ENCODE peak calls at places on chromosomes 7 and 10, in ten cellular contexts. U is PC-3, P is mucosa of descending colon, K is left ventricle myocardium inferior, T is cardiac fibroblast, E is SJSA1, L is psoas muscle, Y is tibial nerve, N is GM06990, R is thoracic aorta. D is an unnamed sample.

GRCh38 chr10:121579656-121580055 is 18.6 kb downstream of the FGFR2 start:
- DNase-seq in U (peak; percentile 60), P (no peak), K (no peak), T (no peak), E (no peak), L (no peak), Y (no peak), N (no peak), R (no peak), D (no peak)

GRCh38 chr7:2544541-2545188 is 10.7 kb downstream of the BRAT1 start:
- DNase-seq in U (no peak), P (no peak), K (no peak), T (no peak), E (no peak), L (no peak), Y (no peak), N (no peak), R (no peak), D (no peak)

GRCh38 chr7:157271991-157272324 is 64.8 kb upstream of the DNAJB6 start:
- DNase-seq in U (peak; percentile 58), P (no peak), K (peak; percentile 55), T (peak; percentile 95), E (peak; percentile 70), L (peak; percentile 88), Y (peak; percentile 88), N (no peak), R (peak; percentile 80), D (no peak)

GRCh38 chr7:98136423-98136822 is 29.8 kb downstream of the LMTK2 start:
- DNase-seq in U (no peak), P (no peak), K (no peak), T (no peak), E (no peak), L (no peak), Y (no peak), N (no peak), R (no peak), D (no peak)

GRCh38 chr10:110410329-110411046 is 87.2 kb upstream of the DUSP5 start:
- DNase-seq in U (peak; percentile 95), P (peak; percentile 66), K (no peak), T (peak; percentile 96), E (peak; percentile 96), L (no peak), Y (peak; percentile 52), N (no peak), R (no peak), D (peak; percentile 84)

GRCh38 chr7:149475121-149476045 is 14.5 kb upstream of the ZNF777 start:
- DNase-seq in U (no peak), P (no peak), K (no peak), T (no peak), E (no peak), L (no peak), Y (no peak), N (no peak), R (no peak), D (no peak)

GRCh38 chr7:79414910-79415309 is 38.6 kb downstream of the MAGI2 start:
- DNase-seq in U (no peak), P (no peak), K (no peak), T (no peak), E (no peak), L (no peak), Y (no peak), N (no peak), R (no peak), D (no peak)

GRCh38 chr7:16881809-16882208 is at the start of gene AGR3:
- DNase-seq in U (no peak), P (peak; percentile 60), K (no peak), T (no peak), E (no peak), L (no peak), Y (no peak), N (no peak), R (no peak), D (no peak)

GRCh38 chr10:102919237-102919959 is 1.3 kb downstream of the CNNM2 start:
- DNase-seq in U (no peak), P (peak; percentile 35), K (no peak), T (peak; percentile 11), E (no peak), L (no peak), Y (no peak), N (peak; percentile 14), R (no peak), D (peak; percentile 79)

GRCh38 chr10:132148261-132149251 is 38.2 kb upstream of the DPYSL4 start:
- DNase-seq in U (no peak), P (no peak), K (peak; percentile 11), T (no peak), E (no peak), L (peak; percentile 42), Y (no peak), N (no peak), R (no peak), D (peak; percentile 77)

GRCh38 chr10:129771576-129772471 is 192.2 kb downstream of the EBF3 start:
- DNase-seq in U (no peak), P (no peak), K (no peak), T (no peak), E (no peak), L (no peak), Y (no peak), N (no peak), R (no peak), D (peak; percentile 54)

GRCh38 chr7:44482502-44483485 is 7.7 kb downstream of the NUDCD3 start:
- DNase-seq in U (no peak), P (no peak), K (no peak), T (no peak), E (no peak), L (no peak), Y (no peak), N (no peak), R (no peak), D (no peak)

GRCh38 chr10:132675031-132675740 is 110.8 kb downstream of the NKX6-2 start:
- DNase-seq in U (no peak), P (no peak), K (no peak), T (no peak), E (no peak), L (peak; percentile 15), Y (no peak), N (no peak), R (no peak), D (peak; percentile 33)

GRCh38 chr7:138963675-138964074 is 17.5 kb downstream of the KIAA1549 start:
- DNase-seq in U (no peak), P (no peak), K (no peak), T (no peak), E (no peak), L (no peak), Y (no peak), N (no peak), R (no peak), D (no peak)

GRCh38 chr10:48520594-48520993 is 84.3 kb downstream of the ARHGAP22 start:
- DNase-seq in U (no peak), P (no peak), K (no peak), T (no peak), E (no peak), L (no peak), Y (no peak), N (no peak), R (no peak), D (no peak)

DNA sequence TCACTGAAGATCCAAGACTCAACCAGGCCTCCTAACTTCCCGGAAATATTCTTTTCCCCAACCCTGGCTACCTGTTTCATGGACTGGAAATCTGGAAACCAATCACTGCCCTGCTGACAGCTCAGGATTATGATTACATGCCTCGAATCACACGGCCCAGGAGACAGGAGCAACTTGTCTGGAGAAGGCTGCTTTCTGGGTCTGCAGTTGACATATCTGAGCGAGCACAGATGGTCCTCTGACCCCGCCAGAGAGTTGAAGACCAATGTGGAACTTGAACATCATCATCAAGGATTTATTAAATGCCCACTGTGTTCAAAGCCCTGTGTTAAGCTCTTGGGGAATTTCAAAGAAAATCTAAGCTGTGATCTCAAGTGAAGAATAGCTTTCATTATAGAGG is 113.9 kb downstream of the PIP4K2A start:
- DNase-seq in U (no peak), P (no peak), K (no peak), T (no peak), E (no peak), L (no peak), Y (no peak), N (peak; percentile 41), R (no peak), D (no peak)
- H3K4me3 ChIP-seq in U (no peak overlapping the region), P (no peak overlapping the region), K (no peak overlapping the region), T (no peak overlapping the region), E (no peak overlapping the region), L (no peak overlapping the region), Y (no peak overlapping the region), N (peak overlapping the region; percentile 5), R (no peak overlapping the region), D (no peak overlapping the region)

GRCh38 chr10:26464632-26465280 is 26.6 kb downstream of the APBB1IP start:
- DNase-seq in U (no peak), P (no peak), K (no peak), T (no peak), E (no peak), L (no peak), Y (no peak), N (no peak), R (no peak), D (no peak)

GRCh38 chr10:26467639-26468038 is 29.5 kb downstream of the APBB1IP start:
- DNase-seq in U (no peak), P (no peak), K (no peak), T (no peak), E (no peak), L (no peak), Y (no peak), N (no peak), R (no peak), D (no peak)

GRCh38 chr10:26468691-26469090 is 30.6 kb downstream of the APBB1IP start:
- DNase-seq in U (no peak), P (no peak), K (no peak), T (no peak), E (no peak), L (no peak), Y (no peak), N (peak; percentile 68), R (no peak), D (no peak)

GRCh38 chr10:26472440-26472778 is 34.3 kb downstream of the APBB1IP start:
- DNase-seq in U (no peak), P (no peak), K (no peak), T (no peak), E (no peak), L (no peak), Y (no peak), N (no peak), R (no peak), D (no peak)

GRCh38 chr10:26468291-26468690 is 30.1 kb downstream of the APBB1IP start:
- DNase-seq in U (peak; percentile 14), P (no peak), K (no peak), T (no peak), E (peak; percentile 24), L (no peak), Y (no peak), N (no peak), R (no peak), D (no peak)
- H3K4me3 ChIP-seq in U (no peak overlapping the region), P (no peak overlapping the region), K (no peak overlapping the region), T (no peak overlapping the region), E (no peak overlapping the region), L (no peak overlapping the region), Y (no peak overlapping the region), N (no peak overlapping the region), R (no peak overlapping the region), D (no peak overlapping the region)

GRCh38 chr10:29083096-29083495 is 205.8 kb upstream of the LYZL1 start:
- DNase-seq in U (no peak), P (no peak), K (no peak), T (no peak), E (peak; percentile 26), L (no peak), Y (no peak), N (no peak), R (no peak), D (no peak)
- H3K4me3 ChIP-seq in U (no peak overlapping the region), P (no peak overlapping the region), K (no peak overlapping the region), T (no peak overlapping the region), E (no peak overlapping the region), L (no peak overlapping the region), Y (no peak overlapping the region), N (no peak overlapping the region), R (no peak overlapping the region), D (no peak overlapping the region)

GRCh38 chr10:20089884-20090283 is 273.7 kb downstream of the PLXDC2 start:
- DNase-seq in U (no peak), P (no peak), K (no peak), T (no peak), E (no peak), L (no peak), Y (no peak), N (no peak), R (no peak), D (no peak)
- H3K4me3 ChIP-seq in U (no peak overlapping the region), P (no peak overlapping the region), K (no peak overlapping the region), T (no peak overlapping the region), E (no peak overlapping the region), L (no peak overlapping the region), Y (no peak overlapping the region), N (no peak overlapping the region), R (no peak overlapping the region), D (no peak overlapping the region)

D was measured in left lung.